ENCODE peak calls at places on chromosomes 16 and 17, in nine cellular contexts. V is IMR-90, C is endothelial cell of umbilical vein, I is trophoblast cell, W is OCI-LY7, P is GM23248, R is mesendoderm, F is H9, S is Karpas-422. N is an unnamed sample.

GRCh38 chr16:57742543-57742942 is 7.0 kb downstream of the KATNB1 start:
- DNase-seq in C (no peak), W (no peak), V (no peak), P (no peak), I (no peak), F (no peak), R (peak; percentile 53), S (no peak), N (no peak)

GRCh38 chr16:68420366-68420765 is 27.9 kb downstream of the SMPD3 start:
- DNase-seq in V (no peak), F (no peak), W (no peak), C (no peak), I (no peak), S (no peak), P (no peak), R (peak; percentile 70), N (no peak)

GRCh38 chr17:83058478-83059167 is 20.8 kb upstream of the METRNL start:
- DNase-seq in V (no peak), I (no peak), W (no peak), F (no peak), P (no peak), R (no peak), C (no peak), S (no peak), N (no peak)

GRCh38 chr16:26772503-26772902 is 294.2 kb upstream of the C16orf82 start:
- DNase-seq in C (no peak), V (no peak), P (peak; percentile 1), F (no peak), S (no peak), R (no peak), W (no peak), I (no peak), N (no peak)

GRCh38 chr16:71758293-71758760 is 33.8 kb upstream of the PHLPP2 start:
- DNase-seq in C (no peak), I (no peak), V (no peak), P (no peak), W (no peak), F (no peak), S (no peak), R (no peak), N (no peak)

GRCh38 chr17:7922499-7923289 is 6.6 kb upstream of the RNF227 start:
- DNase-seq in S (no peak), C (peak; percentile 83), I (peak; percentile 75), P (peak; percentile 86), F (peak; percentile 91), R (peak; percentile 87), V (peak; percentile 67), W (no peak), N (no peak)

GRCh38 chr16:76226011-76226410 is 51.2 kb upstream of the CNTNAP4 start:
- DNase-seq in I (no peak), R (no peak), C (no peak), W (no peak), S (no peak), F (no peak), V (no peak), P (no peak), N (no peak)

GRCh38 chr17:73985466-73986015 is 217.9 kb upstream of the RPL38 start:
- DNase-seq in C (no peak), I (no peak), R (no peak), P (no peak), W (no peak), F (no peak), S (no peak), V (no peak), N (no peak)

GRCh38 chr16:14364386-14365199 is 265.5 kb downstream of the PARN start:
- DNase-seq in W (no peak), I (peak; percentile 99), F (no peak), S (no peak), P (peak; percentile 82), V (peak; percentile 89), R (no peak), C (no peak), N (no peak)

GRCh38 chr16:67917140-67917851 is 14.4 kb downstream of the CTRL start:
- DNase-seq in C (no peak), V (peak; percentile 35), I (no peak), F (no peak), P (peak; percentile 52), S (no peak), W (no peak), R (no peak), N (no peak)

GRCh38 chr17:82320956-82321927 is 3.8 kb upstream of the CD7 start:
- DNase-seq in W (peak; percentile 58), F (peak; percentile 75), R (peak; percentile 14), V (no peak), P (peak; percentile 36), S (peak; percentile 69), C (no peak), I (peak; percentile 53), N (no peak)

GRCh38 chr17:6914711-6915110 is 81.1 kb upstream of the ALOX12 start:
- DNase-seq in R (no peak), P (peak; percentile 39), W (no peak), I (no peak), C (no peak), V (peak; percentile 7), F (no peak), S (peak; percentile 65), N (no peak)

GRCh38 chr17:28270926-28271325 is 48.1 kb upstream of the TMEM97 start:
- DNase-seq in F (no peak), R (no peak), V (no peak), C (no peak), S (no peak), P (peak; percentile 25), I (no peak), W (no peak), N (no peak)

GRCh38 chr17:62822080-62822904 is 14.2 kb upstream of the MARCHF10 start:
- DNase-seq in C (peak; percentile 79), P (no peak), R (no peak), S (no peak), V (no peak), I (peak; percentile 50), W (no peak), F (no peak), N (no peak)

GRCh38 chr17:51046527-51047384 is 73.9 kb downstream of the SPAG9 start:
- DNase-seq in S (peak; percentile 77), W (no peak), R (peak; percentile 97), F (peak; percentile 93), C (peak; percentile 72), V (peak; percentile 87), I (no peak), P (peak; percentile 88), N (peak; percentile 82)

DNA sequence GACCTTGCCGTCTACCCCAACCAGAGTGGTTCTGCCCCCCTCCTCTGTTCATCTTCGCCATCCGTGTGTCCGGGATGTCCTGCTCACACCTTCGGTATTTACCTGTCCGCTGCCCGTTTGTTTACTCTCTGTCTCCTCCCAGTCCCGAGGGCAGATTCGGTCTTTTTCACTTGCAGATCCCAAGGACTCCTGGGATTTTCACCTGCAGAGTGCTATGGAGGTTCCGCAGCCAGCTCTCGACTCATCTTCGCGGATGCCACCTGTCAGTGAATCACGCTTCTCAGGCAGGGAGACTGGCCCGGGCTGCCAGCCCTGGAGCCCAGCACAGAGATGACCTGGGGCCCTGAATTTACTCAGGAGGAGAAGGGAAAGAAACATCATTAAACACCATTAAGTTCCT is 8.1 kb downstream of the CRISPLD2 start:
- DNase-seq in F (no peak), P (no peak), R (no peak), C (no peak), I (peak; percentile 93), V (no peak), W (no peak), S (no peak), N (no peak)
- H3K4me2 ChIP-seq in F (no peak overlapping the region), P (no peak overlapping the region), R (no peak overlapping the region), C (no peak overlapping the region), I (no peak overlapping the region), V (no peak overlapping the region), W (no peak overlapping the region), S (no peak overlapping the region), N (no peak overlapping the region)

DNA sequence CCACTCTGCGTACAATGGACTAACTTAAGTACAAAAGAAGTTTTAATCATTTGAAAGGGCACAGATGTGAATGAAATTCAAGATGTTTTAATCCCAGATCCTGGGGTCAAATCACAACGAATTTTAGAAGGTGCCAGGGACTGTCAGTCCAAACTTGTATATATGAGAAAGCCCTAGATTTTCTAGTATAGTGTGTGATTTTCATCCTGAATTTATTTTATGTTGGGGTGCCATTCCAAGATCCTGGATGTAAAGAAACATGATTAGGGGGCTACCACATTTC is 64.3 kb downstream of the TUBD1 start:
- DNase-seq in I (no peak), S (no peak), V (no peak), F (no peak), W (no peak), R (no peak), C (no peak), P (no peak), N (no peak)
- H3K4me1 ChIP-seq in I (peaks cover 8% of the 10 kb centered on the region), S (peaks cover 80% of the 10 kb centered on the region), V (peaks cover 25% of the 10 kb centered on the region), F (peaks cover 12% of the 10 kb centered on the region), W (peaks cover 81% of the 10 kb centered on the region), R (peaks cover 5% of the 10 kb centered on the region), C (peaks cover 32% of the 10 kb centered on the region), P (peaks cover 75% of the 10 kb centered on the region), N (peaks cover 47% of the 10 kb centered on the region)

DNA sequence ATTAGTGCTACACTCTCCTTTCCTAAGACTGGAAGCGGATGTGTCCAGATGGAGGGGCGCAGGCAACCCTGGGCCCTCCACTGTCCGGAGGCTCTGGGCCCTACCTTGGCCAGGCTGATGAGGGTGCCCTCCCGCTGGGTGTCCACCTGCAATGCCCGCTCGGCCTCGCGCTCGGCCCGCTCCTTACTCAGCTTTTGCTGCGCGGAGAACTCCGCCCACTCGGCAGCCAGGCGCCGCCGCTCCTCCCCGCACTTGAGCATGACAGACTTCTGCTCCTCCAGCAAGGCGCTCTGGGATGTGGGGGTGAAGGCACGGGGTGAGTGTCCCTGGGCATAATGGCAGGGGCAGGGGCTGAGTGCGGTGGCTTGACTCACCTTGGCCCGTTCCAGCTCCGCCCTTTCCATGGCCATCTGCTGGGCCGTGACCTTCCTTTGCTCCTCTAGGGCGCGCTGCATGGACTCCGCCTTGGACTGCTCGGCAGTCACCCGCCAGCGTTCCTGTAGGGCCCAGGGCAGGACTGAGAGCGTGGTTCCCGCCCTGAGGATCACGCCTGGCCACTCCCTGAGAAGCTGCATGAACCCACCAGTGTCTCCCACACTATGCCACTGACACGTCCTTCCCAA is 10.1 kb upstream of the MRPL38 start:
- DNase-seq in V (no peak), F (peak; percentile 83), W (no peak), C (no peak), P (no peak), S (no peak), R (no peak), I (no peak), N (no peak)
- H3K27ac ChIP-seq in V (no peak overlapping the region), F (no peak overlapping the region), W (no peak overlapping the region), C (no peak overlapping the region), P (no peak overlapping the region), S (no peak overlapping the region), R (no peak overlapping the region), I (no peak overlapping the region), N (no peak overlapping the region)

GRCh38 chr17:64972611-64973010 is 53.3 kb upstream of the LRRC37A3 start:
- DNase-seq in P (no peak), F (no peak), I (no peak), S (no peak), C (no peak), W (no peak), V (no peak), R (no peak), N (no peak)

GRCh38 chr17:64974750-64975317 is 55.6 kb upstream of the LRRC37A3 start:
- DNase-seq in I (no peak), F (no peak), C (peak; percentile 35), S (no peak), V (no peak), R (no peak), P (no peak), W (no peak), N (peak; percentile 44)

GRCh38 chr17:64964796-64965195 is 45.5 kb upstream of the LRRC37A3 start:
- DNase-seq in W (no peak), V (no peak), R (no peak), P (no peak), F (no peak), S (peak; percentile 55), C (no peak), I (no peak), N (no peak)

GRCh38 chr17:64969046-64969501 is 49.8 kb upstream of the LRRC37A3 start:
- DNase-seq in R (no peak), W (no peak), P (no peak), C (no peak), S (peak; percentile 50), F (no peak), I (no peak), V (no peak), N (no peak)
- H3K4me2 ChIP-seq in R (no peak overlapping the region), W (peak overlapping the region; percentile 78), P (no peak overlapping the region), C (no peak overlapping the region), S (peak overlapping the region; percentile 69), F (no peak overlapping the region), I (no peak overlapping the region), V (no peak overlapping the region), N (no peak overlapping the region)